ENCODE peak calls at places on chromosomes 12 and 14, in six cellular contexts. K is left ventricle myocardium inferior, M is fibroblast of mammary gland, D is A549, Q is astrocyte of the spinal cord, R is upper lobe of right lung. L is an unnamed sample.

GRCh38 chr14:88168498-88169165 is 154.4 kb downstream of the KCNK10 start:
- DNase-seq in R (no peak), D (peak; percentile 55), K (no peak), Q (peak; percentile 15), M (peak; percentile 47), L (no peak)

GRCh38 chr12:53500119-53500775 is 836 bp upstream of the TARBP2 start:
- DNase-seq in Q (peak; percentile 41), K (peak; percentile 52), R (peak; percentile 79), M (peak; percentile 86), D (peak; percentile 50), L (no peak)

GRCh38 chr12:99976762-99977161 is 8.0 kb downstream of the ANKS1B start:
- DNase-seq in Q (no peak), R (no peak), D (no peak), M (no peak), K (no peak), L (no peak)

GRCh38 chr12:23827353-23827752 is 122.1 kb downstream of the SOX5 start:
- DNase-seq in K (no peak), M (no peak), D (no peak), R (no peak), Q (no peak), L (no peak)

GRCh38 chr12:49232940-49233841 is 31.7 kb upstream of the TUBA1C start:
- DNase-seq in M (peak; percentile 31), D (no peak), R (peak; percentile 71), K (peak; percentile 75), Q (peak; percentile 61), L (no peak)

GRCh38 chr12:51086933-51087332 is 3.5 kb upstream of the CSRNP2 start:
- DNase-seq in R (no peak), K (no peak), M (no peak), D (no peak), Q (no peak), L (no peak)

GRCh38 chr12:114944736-114945135 is 260.8 kb upstream of the TBX3 start:
- DNase-seq in D (no peak), R (no peak), K (no peak), M (no peak), Q (no peak), L (no peak)

GRCh38 chr14:36085861-36086260 is 90.7 kb downstream of the PTCSC3 start:
- DNase-seq in M (no peak), R (no peak), K (no peak), D (no peak), Q (no peak), L (no peak)

GRCh38 chr12:100926669-100927248 is 132.2 kb downstream of the ANO4 start:
- DNase-seq in K (no peak), M (peak; percentile 35), D (peak; percentile 29), Q (peak; percentile 33), R (no peak), L (no peak)

GRCh38 chr12:46389130-46389616 is 16.6 kb upstream of the SLC38A2 start:
- DNase-seq in R (no peak), Q (peak; percentile 93), D (no peak), K (no peak), M (peak; percentile 100), L (no peak)

GRCh38 chr12:80262372-80263170 is 163.2 kb downstream of the OTOGL start:
- DNase-seq in M (peak; percentile 54), Q (no peak), K (no peak), D (no peak), R (no peak), L (no peak)

GRCh38 chr12:122310636-122311035 is 44.3 kb upstream of the VPS33A start:
- DNase-seq in M (no peak), Q (no peak), R (no peak), K (no peak), D (no peak), L (no peak)

GRCh38 chr12:109130755-109131521 is 14.6 kb downstream of the ACACB start:
- DNase-seq in Q (no peak), R (no peak), D (no peak), K (peak; percentile 81), M (no peak), L (no peak)

GRCh38 chr12:79420146-79420618 is 270.6 kb downstream of the PAWR start:
- DNase-seq in K (no peak), D (peak; percentile 82), R (no peak), Q (peak; percentile 93), M (peak; percentile 84), L (no peak)

GRCh38 chr14:61385002-61385685 is 63.8 kb downstream of the PRKCH start:
- DNase-seq in Q (no peak), D (no peak), K (no peak), R (no peak), M (no peak), L (no peak)

GRCh38 chr14:67228325-67228984 is 12.8 kb upstream of the PALS1 start:
- DNase-seq in R (no peak), M (peak; percentile 69), D (no peak), K (no peak), Q (peak; percentile 26), L (no peak)

GRCh38 chr12:74900232-74900631 is 309.4 kb downstream of the KCNC2 start:
- DNase-seq in Q (no peak), K (no peak), R (no peak), M (no peak), D (no peak), L (no peak)

GRCh38 chr14:24802236-24802635 is 168.2 kb upstream of the GZMB start:
- DNase-seq in R (no peak), M (no peak), D (no peak), K (no peak), Q (no peak), L (no peak)

GRCh38 chr12:57085999-57086950 is 2.6 kb upstream of the NAB2 start:
- DNase-seq in Q (peak; percentile 81), K (peak; percentile 74), D (peak; percentile 77), M (peak; percentile 83), R (peak; percentile 87), L (no peak)

GRCh38 chr14:106556665-106557289 is 1030.4 kb downstream of the TMEM121 start:
- DNase-seq in R (peak; percentile 84), K (no peak), Q (no peak), D (peak; percentile 18), M (no peak), L (no peak)

GRCh38 chr12:120692524-120693033 is 5.6 kb downstream of the MLEC start:
- DNase-seq in K (no peak), Q (no peak), R (no peak), M (peak; percentile 51), D (peak; percentile 89), L (no peak)

GRCh38 chr14:35915185-35915584 is 89.0 kb downstream of the BRMS1L start:
- DNase-seq in D (no peak), Q (no peak), R (no peak), K (no peak), M (no peak), L (no peak)

GRCh38 chr12:30794591-30795409 is 40.0 kb upstream of the CAPRIN2 start:
- DNase-seq in Q (peak; percentile 97), R (no peak), D (peak; percentile 92), K (no peak), M (peak; percentile 86), L (no peak)

GRCh38 chr14:37480446-37481290 is 114.4 kb downstream of the FOXA1 start:
- DNase-seq in Q (no peak), R (no peak), M (peak; percentile 4), D (no peak), K (no peak), L (no peak)

GRCh38 chr14:100288382-100289185 is 17.7 kb downstream of the SLC25A29 start:
- DNase-seq in R (peak; percentile 46), M (peak; percentile 62), K (no peak), D (no peak), Q (no peak), L (no peak)

GRCh38 chr14:67510121-67510520 is 21.6 kb upstream of the TMEM229B start:
- DNase-seq in M (peak; percentile 59), Q (no peak), D (no peak), R (no peak), K (no peak), L (no peak)

DNA sequence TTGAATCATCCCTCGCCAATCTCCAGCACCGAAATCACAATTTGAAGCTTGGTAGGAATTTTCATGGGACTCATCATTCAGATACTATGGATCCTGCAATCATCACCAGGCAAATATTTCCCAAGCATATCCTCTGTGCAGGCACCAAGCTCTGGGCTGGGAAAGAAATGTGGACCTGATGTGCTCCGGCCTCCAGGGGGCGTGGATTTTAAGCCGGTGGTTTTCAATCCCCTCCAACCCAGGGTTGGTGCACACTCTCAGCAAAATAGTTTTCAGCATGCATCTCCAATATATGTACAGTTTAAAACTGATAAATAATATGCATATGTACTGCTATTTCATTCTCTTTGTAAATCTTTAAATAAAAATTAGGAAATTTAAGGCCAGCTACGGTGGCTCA is 98.9 kb downstream of the RBM19 start:
- DNase-seq in R (no peak), M (peak; percentile 2), K (no peak), D (peak; percentile 27), Q (no peak), L (no peak)
- TF ChIP-seq CTCF in R (no peak), M (peak; percentile 27), K (peak; percentile 25), D (peak; percentile 44), Q (peak; percentile 65), L (no peak)

GRCh38 chr14:96297000-96297399 is 41.0 kb downstream of the BDKRB1 start:
- DNase-seq in D (peak; percentile 37), Q (peak; percentile 29), M (peak; percentile 32), R (no peak), K (no peak), L (no peak)
- TF ChIP-seq CTCF in D (peak; percentile 63), Q (peak; percentile 51), M (peak; percentile 53), R (peak; percentile 62), K (peak; percentile 56), L (peak; percentile 53)

DNA sequence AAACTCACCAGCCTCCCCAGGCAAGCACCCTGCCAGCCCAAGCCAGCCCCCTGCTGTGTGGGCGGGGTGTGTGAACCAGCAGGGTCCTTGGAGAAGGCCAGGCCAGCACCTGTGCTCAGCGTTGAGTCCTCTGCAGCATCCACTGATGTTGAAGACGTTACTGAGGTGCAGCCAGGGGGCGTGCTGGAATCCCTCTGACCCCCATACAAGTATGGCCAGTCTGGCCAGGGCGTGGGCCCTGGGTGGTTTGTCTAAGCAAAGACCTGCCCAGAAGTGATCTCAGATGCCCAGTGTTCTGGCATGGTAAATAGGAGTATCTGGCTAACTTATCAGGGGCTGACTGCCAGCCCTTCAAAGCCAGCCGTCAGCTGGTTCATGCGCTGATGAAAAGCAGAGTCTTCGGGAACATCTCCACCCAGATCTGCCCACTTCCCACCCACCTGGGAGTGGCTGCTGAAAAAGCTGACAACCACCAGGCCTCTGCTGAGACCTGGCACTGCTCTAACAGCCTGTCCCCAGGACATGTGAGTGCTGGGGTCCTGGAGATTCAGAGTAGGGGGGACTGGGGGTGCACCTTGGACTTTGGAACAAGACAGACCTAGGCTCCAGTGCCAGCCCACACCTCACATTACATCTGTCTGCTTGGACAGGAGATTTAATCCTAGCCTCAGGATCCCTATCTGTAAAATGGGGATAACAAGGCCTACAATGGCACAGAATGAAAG is 41.1 kb downstream of the ACTN1 start:
- DNase-seq in D (peak; percentile 89), R (no peak), Q (peak; percentile 52), M (peak; percentile 42), K (peak; percentile 58), L (no peak)
- TF ChIP-seq CTCF in D (peak; percentile 65), R (peak; percentile 20), Q (peak; percentile 38), M (peak; percentile 39), K (peak; percentile 52), L (no peak)

GRCh38 chr14:57058319-57058718 is 210.4 kb downstream of the EXOC5 start:
- DNase-seq in Q (no peak), K (no peak), D (no peak), M (no peak), R (no peak), L (no peak)
- TF ChIP-seq CTCF in Q (no peak), K (no peak), D (no peak), M (no peak), R (no peak), L (no peak)

GRCh38 chr14:22613091-22613695 is 15.1 kb downstream of the ABHD4 start:
- DNase-seq in D (no peak), Q (peak; percentile 15), R (no peak), K (no peak), M (no peak), L (no peak)
- TF ChIP-seq CTCF in D (no peak), Q (no peak), R (no peak), K (no peak), M (no peak), L (no peak)